ENCODE peak calls at places on chromosomes 6 and 20, in seven cellular contexts. I, B, L, R, M, G and W are unnamed samples. For H3K4me1, the result is how much of the 10 kb centered on the place peaks cover.

GRCh38 chr6:44569931-44570385 is 182.5 kb downstream of the CDC5L start:
- DNase-seq in I (peak), B (no peak), L (no peak), R (no peak), M (no peak), G (no peak), W (no peak)

GRCh38 chr6:71478834-71479541 is 190.4 kb downstream of the OGFRL1 start:
- DNase-seq in I (no peak), B (no peak), L (no peak), R (peak), M (no peak), G (no peak), W (peak)

GRCh38 chr6:33080127-33081089 is 4.6 kb downstream of the HLA-DPB1 start:
- DNase-seq in I (peak), B (peak), L (peak), R (peak), M (peak), G (no peak), W (no peak)

GRCh38 chr20:62822788-62823651 is 6.2 kb downstream of the COL9A3 start:
- DNase-seq in I (no peak), B (peak), L (no peak), R (no peak), M (peak), G (peak), W (peak)

GRCh38 chr20:10789386-10789785 is 115.6 kb upstream of the JAG1 start:
- DNase-seq in I (no peak), B (no peak), L (no peak), R (no peak), M (no peak), G (peak), W (no peak)

GRCh38 chr20:21096321-21097043 is 9.7 kb downstream of the LINC00237 start:
- DNase-seq in I (no peak), B (no peak), L (no peak), R (no peak), M (no peak), G (peak), W (no peak)

GRCh38 chr6:29759457-29759856 is 36.2 kb downstream of the HLA-F start:
- DNase-seq in I (no peak), B (no peak), L (no peak), R (no peak), M (peak), G (peak), W (no peak)

GRCh38 chr20:20399705-20400104 is 31.8 kb downstream of the INSM1 start:
- DNase-seq in I (no peak), B (no peak), L (no peak), R (no peak), M (no peak), G (no peak), W (no peak)

GRCh38 chr6:159169193-159169555 is at the start of gene FNDC1:
- DNase-seq in I (no peak), B (peak), L (no peak), R (no peak), M (peak), G (no peak), W (no peak)

GRCh38 chr6:137121401-137121997 is 51.9 kb downstream of the IL22RA2 start:
- DNase-seq in I (no peak), B (no peak), L (no peak), R (no peak), M (no peak), G (no peak), W (no peak)

GRCh38 chr6:159249752-159250151 is 80.6 kb downstream of the FNDC1 start:
- DNase-seq in I (no peak), B (no peak), L (no peak), R (peak), M (no peak), G (no peak), W (no peak)

GRCh38 chr6:30889921-30890645 is 5.8 kb downstream of the DDR1 start:
- DNase-seq in I (no peak), B (no peak), L (no peak), R (peak), M (no peak), G (no peak), W (no peak)

GRCh38 chr6:68317366-68317765 is 317.7 kb upstream of the ADGRB3 start:
- DNase-seq in I (no peak), B (no peak), L (no peak), R (no peak), M (no peak), G (no peak), W (no peak)

DNA sequence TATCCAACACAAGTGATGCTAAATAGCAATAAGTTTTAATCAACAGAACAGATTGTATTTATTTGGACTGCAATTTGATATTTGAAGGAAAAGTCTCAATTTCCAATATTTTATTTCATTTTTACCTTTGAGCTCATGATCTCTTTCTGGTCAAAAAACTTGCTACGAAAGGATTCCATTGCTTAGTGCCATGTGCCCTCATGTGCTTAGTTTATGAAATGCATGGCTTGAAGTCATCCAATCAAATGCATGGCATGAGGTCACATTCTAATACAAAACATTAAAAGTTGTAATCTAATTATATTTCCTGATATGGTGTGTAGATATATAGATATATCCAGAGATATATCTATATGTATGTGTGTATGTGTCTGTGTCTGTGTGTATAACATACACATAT is 321.2 kb upstream of the ADGRB3 start:
- DNase-seq in I (no peak), B (peak), L (no peak), R (no peak), M (no peak), G (no peak), W (peak)
- TF ChIP-seq CTCF in I (no peak), B (peak), L (no peak), R (no peak), M (no peak), G (no peak), W (peak)

GRCh38 chr6:41730531-41731436 is 4.6 kb downstream of the TFEB start:
- DNase-seq in I (no peak), B (no peak), L (no peak), R (no peak), M (no peak), G (no peak), W (no peak)
- H3K4me3 ChIP-seq in I (no peak), B (no peak), L (no peak), R (no peak), M (no peak), G (no peak), W (no peak)

DNA sequence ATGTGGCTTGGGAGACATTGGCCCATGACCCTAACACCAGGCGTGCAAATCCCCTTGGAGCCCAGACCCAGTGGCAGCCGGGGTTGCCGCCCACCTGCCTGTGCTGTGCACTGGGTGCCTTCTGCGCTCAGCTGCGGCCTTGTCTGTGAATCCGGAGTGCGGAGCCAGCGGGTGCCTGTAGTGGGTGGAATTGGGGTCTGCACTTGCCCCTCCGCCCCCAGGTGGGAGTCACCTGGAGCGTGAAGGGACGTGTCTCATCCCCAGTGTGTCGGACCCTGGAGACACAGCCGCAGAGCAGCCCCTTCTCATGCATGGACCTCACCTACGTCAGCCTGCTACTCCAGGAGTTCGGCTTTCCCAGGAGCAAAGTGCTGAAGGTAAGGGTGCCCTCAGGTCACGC is 22.9 kb upstream of the PYGB start:
- DNase-seq in I (no peak), B (no peak), L (no peak), R (no peak), M (no peak), G (no peak), W (no peak)
- H3K4me1 ChIP-seq in I (half or more), B (under half), L (under half), R (half or more), M (under half), G (under half), W (under half)

GRCh38 chr20:56949318-56949717 is 317.1 kb downstream of the BMP7 start:
- DNase-seq in I (no peak), B (no peak), L (no peak), R (no peak), M (no peak), G (peak), W (peak)
- TF ChIP-seq CTCF in I (no peak), B (no peak), L (no peak), R (no peak), M (no peak), G (peak), W (peak)

DNA sequence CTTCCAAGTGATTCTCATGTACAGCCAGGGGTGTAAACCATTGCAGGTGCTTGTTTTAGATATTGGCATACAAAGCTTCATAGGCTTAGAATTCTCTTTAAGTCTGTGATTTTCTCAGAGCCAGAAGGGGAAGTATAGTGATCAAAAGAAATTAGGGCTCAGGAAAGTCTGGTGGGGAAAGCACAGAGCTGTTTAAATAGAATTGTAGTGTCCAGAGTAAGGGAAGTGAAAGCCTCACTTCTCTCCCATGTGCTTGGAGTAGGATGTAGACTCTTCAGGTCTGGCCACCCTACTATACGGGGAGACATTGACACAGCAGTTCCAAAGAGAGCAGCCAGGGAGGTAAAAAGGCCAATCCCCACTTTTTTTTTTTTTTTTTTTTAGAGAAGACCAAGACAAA is 10.4 kb downstream of the GCNT2 start:
- DNase-seq in I (no peak), B (no peak), L (no peak), R (no peak), M (no peak), G (no peak), W (no peak)
- H3K4me3 ChIP-seq in I (peak), B (no peak), L (no peak), R (no peak), M (no peak), G (no peak), W (no peak)

GRCh38 chr6:166952567-166953464 is 3.5 kb downstream of the RNASET2 start:
- DNase-seq in I (no peak), B (no peak), L (no peak), R (no peak), M (no peak), G (no peak), W (no peak)
- H3K4me1 ChIP-seq in I (under half), B (under half), L (under half), R (under half), M (under half), G (under half), W (under half)